ENCODE peak calls at places on chromosomes 5 and 9, in ten cellular contexts. C is HCT116, L is stomach, D is Panc1, Z is GM23338, O is sigmoid colon, F is breast epithelium, J is transverse colon, H is HepG2, X is HL-60. S is an unnamed sample.

GRCh38 chr5:122421379-122422081 is 109.5 kb downstream of the SNCAIP start:
- DNase-seq in J (no peak), X (no peak), F (no peak), H (no peak), C (no peak), Z (no peak), D (no peak), L (no peak), O (no peak), S (peak)

GRCh38 chr5:82820958-82821880 is 256.0 kb downstream of the TMEM167A start:
- DNase-seq in J (no peak), C (no peak), H (no peak), X (no peak), F (no peak), D (no peak), O (no peak), Z (no peak), L (no peak), S (no peak)

GRCh38 chr5:160656961-160657570 is 194.9 kb downstream of the ATP10B start:
- DNase-seq in O (no peak), D (no peak), X (no peak), L (no peak), H (no peak), Z (no peak), C (no peak), F (no peak), J (peak), S (no peak)

GRCh38 chr9:76369583-76369982 is 24.6 kb downstream of the RFK start:
- DNase-seq in J (peak), F (peak), C (no peak), X (no peak), H (peak), O (no peak), D (no peak), L (peak), Z (peak), S (no peak)

GRCh38 chr5:176415240-176416122 is 858 bp downstream of the CLTB start:
- DNase-seq in C (no peak), H (no peak), L (peak), Z (peak), X (no peak), D (no peak), F (peak), J (peak), O (peak), S (no peak)

GRCh38 chr9:70668751-70669150 is 254.3 kb upstream of the KLF9 start:
- DNase-seq in D (no peak), H (no peak), O (no peak), L (no peak), J (no peak), X (no peak), F (no peak), C (no peak), Z (no peak), S (no peak)

GRCh38 chr5:177494356-177495195 is 2.8 kb downstream of the PDLIM7 start:
- DNase-seq in H (peak), O (peak), J (peak), C (peak), F (no peak), X (peak), Z (peak), D (no peak), L (peak), S (no peak)

GRCh38 chr5:43213951-43214350 is 21.9 kb downstream of the NIM1K start:
- DNase-seq in D (no peak), F (no peak), H (no peak), J (no peak), Z (no peak), C (no peak), O (no peak), X (no peak), L (no peak), S (no peak)

GRCh38 chr5:139104577-139105271 is 93.4 kb downstream of the SIL1 start:
- DNase-seq in X (no peak), C (no peak), F (peak), Z (no peak), J (peak), H (no peak), L (no peak), D (no peak), O (peak), S (no peak)

GRCh38 chr5:42490836-42491235 is 67.6 kb downstream of the GHR start:
- DNase-seq in J (no peak), C (no peak), H (no peak), D (no peak), F (no peak), Z (no peak), X (no peak), L (no peak), O (no peak), S (no peak)

GRCh38 chr9:84296146-84296843 is 44.3 kb downstream of the SLC28A3 start:
- DNase-seq in X (peak), D (no peak), C (no peak), Z (no peak), J (no peak), L (no peak), H (no peak), F (no peak), O (no peak), S (no peak)

GRCh38 chr5:80722916-80723315 is 68.1 kb upstream of the DHFR start:
- DNase-seq in C (no peak), F (no peak), L (no peak), O (no peak), H (no peak), X (no peak), Z (no peak), J (no peak), D (no peak), S (no peak)

GRCh38 chr9:126482361-126483044 is 131.2 kb upstream of the LMX1B start:
- DNase-seq in X (no peak), Z (peak), C (no peak), H (no peak), F (no peak), L (no peak), J (no peak), O (no peak), D (no peak), S (no peak)

GRCh38 chr5:136420168-136420916 is 55.0 kb upstream of the TRPC7 start:
- DNase-seq in F (no peak), Z (peak), J (no peak), C (no peak), H (no peak), D (no peak), X (no peak), L (no peak), O (no peak), S (no peak)

GRCh38 chr9:21015122-21015815 is 16.2 kb downstream of the HACD4 start:
- DNase-seq in F (no peak), L (no peak), H (no peak), O (no peak), D (no peak), Z (peak), C (no peak), X (no peak), J (no peak), S (no peak)

GRCh38 chr5:159519365-159519764 is 189.1 kb upstream of the IL12B start:
- DNase-seq in F (no peak), X (no peak), Z (no peak), H (no peak), C (no peak), O (no peak), D (no peak), L (no peak), J (no peak), S (no peak)

GRCh38 chr5:181129601-181130000 is 1.4 kb downstream of the OR2V1 start:
- DNase-seq in J (no peak), F (no peak), Z (no peak), D (no peak), L (no peak), O (peak), C (no peak), X (no peak), H (no peak), S (no peak)

GRCh38 chr5:257148-257547 is 14.3 kb upstream of the PDCD6 start:
- DNase-seq in J (no peak), X (no peak), H (no peak), F (no peak), C (no peak), Z (no peak), D (no peak), O (no peak), L (no peak), S (no peak)

GRCh38 chr9:136678034-136678433 is 9.2 kb downstream of the AGPAT2 start:
- DNase-seq in O (no peak), F (no peak), H (no peak), C (no peak), Z (no peak), D (no peak), J (no peak), L (no peak), X (no peak), S (no peak)

GRCh38 chr9:134226221-134226930 is 62.0 kb upstream of the RNU6ATAC start:
- DNase-seq in J (peak), X (peak), H (peak), Z (no peak), L (peak), F (no peak), C (no peak), D (no peak), O (no peak), S (no peak)

GRCh38 chr9:12613071-12613470 is 80.1 kb upstream of the TYRP1 start:
- DNase-seq in D (no peak), H (no peak), L (no peak), F (no peak), Z (no peak), J (no peak), O (no peak), C (no peak), X (no peak), S (no peak)

GRCh38 chr5:149937610-149938009 is 7.0 kb downstream of the PDE6A start:
- DNase-seq in D (no peak), O (no peak), F (no peak), J (no peak), L (no peak), H (no peak), C (no peak), Z (no peak), X (no peak), S (no peak)

GRCh38 chr5:440413-441180 is 2.4 kb upstream of the EXOC3 start:
- DNase-seq in Z (no peak), H (no peak), C (no peak), J (peak), D (no peak), F (no peak), O (peak), L (no peak), X (peak), S (no peak)

GRCh38 chr9:133366435-133366834 is 9.4 kb downstream of the SURF4 start:
- DNase-seq in C (no peak), O (no peak), L (no peak), Z (no peak), X (no peak), F (no peak), H (no peak), D (no peak), J (no peak), S (no peak)

GRCh38 chr5:163402007-163402406 is 35.4 kb upstream of the CCNG1 start:
- DNase-seq in F (no peak), J (no peak), L (no peak), C (no peak), X (no peak), D (no peak), O (no peak), Z (no peak), H (no peak), S (no peak)

GRCh38 chr5:67774153-67774552 is 441.4 kb upstream of the PIK3R1 start:
- DNase-seq in C (no peak), F (no peak), Z (no peak), O (no peak), D (no peak), J (no peak), H (peak), L (no peak), X (no peak), S (no peak)

GRCh38 chr5:57858905-57859304 is 376.3 kb upstream of the ACTBL2 start:
- DNase-seq in C (no peak), F (no peak), O (no peak), J (no peak), X (no peak), Z (no peak), L (no peak), D (no peak), H (no peak), S (no peak)

GRCh38 chr9:111949919-111950318 is 53.3 kb downstream of the UGCG start:
- DNase-seq in J (no peak), C (no peak), H (no peak), F (no peak), D (no peak), L (no peak), X (no peak), O (no peak), Z (no peak), S (no peak)

GRCh38 chr9:128098936-128099931 is 28.3 kb downstream of the PTGES2 start:
- DNase-seq in O (no peak), Z (no peak), X (no peak), H (no peak), D (no peak), L (no peak), C (no peak), J (peak), F (no peak), S (no peak)

GRCh38 chr5:139064613-139065012 is 133.6 kb downstream of the SIL1 start:
- DNase-seq in D (no peak), C (no peak), F (no peak), O (no peak), Z (no peak), J (no peak), H (peak), L (peak), X (no peak), S (no peak)

GRCh38 chr5:175842947-175843793 is 28.2 kb upstream of the CPLX2 start:
- DNase-seq in X (no peak), F (no peak), C (no peak), O (no peak), Z (no peak), D (no peak), H (peak), J (no peak), L (no peak), S (no peak)

GRCh38 chr5:145588113-145588512 is 247.0 kb downstream of the PRELID2 start:
- DNase-seq in O (no peak), D (no peak), X (no peak), L (no peak), J (no peak), H (no peak), C (no peak), F (no peak), Z (no peak), S (no peak)

GRCh38 chr9:33465096-33465495 is 8.6 kb downstream of the NOL6 start:
- DNase-seq in C (no peak), L (no peak), H (no peak), J (no peak), O (no peak), X (no peak), Z (no peak), D (no peak), F (no peak), S (peak)

DNA sequence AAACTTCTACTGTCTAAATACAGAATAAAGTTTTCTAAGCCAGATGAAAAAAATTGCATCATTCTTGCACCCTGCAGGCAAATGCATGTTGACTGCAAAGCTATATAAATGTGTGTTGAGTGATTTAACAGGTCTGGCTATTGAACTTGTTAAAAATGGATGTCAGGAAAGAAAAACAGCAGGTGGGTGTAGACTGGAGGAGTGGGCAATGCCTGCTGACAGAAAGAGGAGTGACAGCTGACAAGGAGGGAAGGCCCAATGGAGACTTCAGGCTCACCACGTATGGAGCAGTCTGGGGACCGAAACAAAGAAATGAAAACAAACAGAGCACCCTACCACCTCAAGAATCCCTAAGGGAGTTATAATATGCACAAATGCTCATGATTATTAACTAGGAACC is 127.8 kb downstream of the GRIA1 start:
- DNase-seq in D (no peak), H (no peak), F (no peak), X (no peak), J (no peak), C (no peak), Z (no peak), O (no peak), L (no peak), S (no peak)
- TF ChIP-seq POLR2AphosphoS5 in D (no peak), H (no peak), F (no peak), X (no peak), J (no peak), C (no peak), Z (no peak), O (no peak), L (no peak), S (no peak)

GRCh38 chr5:174235993-174236528 is 190.6 kb downstream of the NSG2 start:
- DNase-seq in L (no peak), Z (no peak), F (no peak), X (no peak), J (no peak), O (no peak), H (no peak), D (no peak), C (no peak), S (no peak)
- TF ChIP-seq POLR2AphosphoS5 in L (no peak), Z (no peak), F (no peak), X (no peak), J (no peak), O (no peak), H (no peak), D (no peak), C (no peak), S (no peak)

GRCh38 chr5:151954271-151954670 is 29.6 kb upstream of the GLRA1 start:
- DNase-seq in O (no peak), Z (no peak), F (no peak), D (no peak), H (no peak), J (no peak), X (no peak), C (no peak), L (no peak), S (no peak)

GRCh38 chr5:151953833-151954232 is 29.2 kb upstream of the GLRA1 start:
- DNase-seq in J (no peak), O (no peak), Z (no peak), H (no peak), L (no peak), F (no peak), D (no peak), X (no peak), C (no peak), S (no peak)

GRCh38 chr5:151949909-151950308 is 25.3 kb upstream of the GLRA1 start:
- DNase-seq in H (no peak), F (no peak), J (no peak), O (no peak), L (no peak), C (no peak), Z (no peak), D (no peak), X (no peak), S (no peak)

GRCh38 chr5:151950681-151951080 is 26.0 kb upstream of the GLRA1 start:
- DNase-seq in J (no peak), Z (no peak), F (no peak), L (no peak), H (no peak), D (no peak), O (no peak), X (no peak), C (no peak), S (no peak)

GRCh38 chr5:151952233-151952632 is 27.6 kb upstream of the GLRA1 start:
- DNase-seq in H (no peak), X (no peak), Z (no peak), L (no peak), J (no peak), O (no peak), F (no peak), C (no peak), D (no peak), S (no peak)
- TF ChIP-seq POLR2AphosphoS5 in H (no peak), X (no peak), Z (no peak), L (no peak), J (no peak), O (no peak), F (no peak), C (no peak), D (no peak), S (no peak)

GRCh38 chr9:91193658-91194391 is 167.9 kb downstream of the AUH start:
- DNase-seq in C (peak), L (peak), X (peak), H (peak), Z (peak), F (no peak), D (no peak), J (peak), O (peak), S (peak)
- TF ChIP-seq POLR2AphosphoS5 in C (peak), L (peak), X (peak), H (peak), Z (no peak), F (peak), D (no peak), J (peak), O (peak), S (no peak)

GRCh38 chr5:1494780-1495524 is 28.8 kb downstream of the LPCAT1 start:
- DNase-seq in F (no peak), Z (no peak), L (peak), O (no peak), C (no peak), X (peak), H (no peak), D (no peak), J (peak), S (no peak)

GRCh38 chr5:1493941-1494340 is 29.8 kb downstream of the LPCAT1 start:
- DNase-seq in Z (no peak), J (no peak), C (no peak), X (no peak), L (no peak), D (no peak), F (no peak), H (no peak), O (no peak), S (no peak)

GRCh38 chr5:1493413-1493812 is 30.3 kb downstream of the LPCAT1 start:
- DNase-seq in F (no peak), H (no peak), Z (no peak), C (no peak), O (no peak), L (no peak), D (no peak), J (no peak), X (no peak), S (no peak)

GRCh38 chr5:1490360-1490759 is 33.4 kb downstream of the LPCAT1 start:
- DNase-seq in C (no peak), J (no peak), O (no peak), L (no peak), H (no peak), X (peak), Z (no peak), D (no peak), F (no peak), S (no peak)

GRCh38 chr5:1492757-1493156 is 31.0 kb downstream of the LPCAT1 start:
- DNase-seq in X (no peak), L (no peak), O (no peak), J (no peak), D (no peak), Z (no peak), F (no peak), H (no peak), C (no peak), S (no peak)
- TF ChIP-seq POLR2AphosphoS5 in X (no peak), L (no peak), O (no peak), J (no peak), D (no peak), Z (no peak), F (no peak), H (no peak), C (no peak), S (peak)